ENCODE peak calls at places on chromosomes 6 and 20, in eight cellular contexts. One of them, this sample, is unnamed. For H3K27me3, the result is how much of the 10 kb centered on the place peaks cover.

GRCh38 chr6:139982652-139983051 is 608.2 kb upstream of the CITED2 start:
- DNase-seq in right cardiac atrium: no peak
- DNase-seq in ovary: no peak
- DNase-seq in CD4-positive, alpha-beta T cell: no peak
- DNase-seq in left ventricle myocardium inferior: no peak
- DNase-seq in pancreas: no peak
- DNase-seq in thoracic aorta: no peak
- DNase-seq in upper lobe of left lung: no peak
- DNase-seq in this sample: no peak

GRCh38 chr6:157222201-157222981 is 100.9 kb downstream of the TMEM242 start:
- DNase-seq in thoracic aorta: no peak
- DNase-seq in CD4-positive, alpha-beta T cell: no peak
- DNase-seq in pancreas: no peak
- DNase-seq in ovary: no peak
- DNase-seq in right cardiac atrium: no peak
- DNase-seq in left ventricle myocardium inferior: no peak
- DNase-seq in upper lobe of left lung: no peak
- DNase-seq in this sample: peak

GRCh38 chr6:71367763-71368162 is 79.2 kb downstream of the OGFRL1 start:
- DNase-seq in upper lobe of left lung: no peak
- DNase-seq in pancreas: no peak
- DNase-seq in right cardiac atrium: no peak
- DNase-seq in left ventricle myocardium inferior: no peak
- DNase-seq in CD4-positive, alpha-beta T cell: no peak
- DNase-seq in thoracic aorta: no peak
- DNase-seq in ovary: no peak
- DNase-seq in this sample: no peak

GRCh38 chr6:119312875-119313338 is 36.7 kb downstream of the MAN1A1 start:
- DNase-seq in right cardiac atrium: no peak
- DNase-seq in left ventricle myocardium inferior: no peak
- DNase-seq in ovary: no peak
- DNase-seq in upper lobe of left lung: no peak
- DNase-seq in pancreas: no peak
- DNase-seq in CD4-positive, alpha-beta T cell: no peak
- DNase-seq in thoracic aorta: no peak
- DNase-seq in this sample: no peak

GRCh38 chr6:10418862-10419748 is 4.2 kb upstream of the TFAP2A start:
- DNase-seq in CD4-positive, alpha-beta T cell: no peak
- DNase-seq in thoracic aorta: no peak
- DNase-seq in pancreas: peak
- DNase-seq in left ventricle myocardium inferior: no peak
- DNase-seq in upper lobe of left lung: peak
- DNase-seq in right cardiac atrium: no peak
- DNase-seq in ovary: no peak
- DNase-seq in this sample: no peak

GRCh38 chr20:58471161-58471834 is 43.9 kb downstream of the APCDD1L start:
- DNase-seq in thoracic aorta: no peak
- DNase-seq in left ventricle myocardium inferior: peak
- DNase-seq in upper lobe of left lung: peak
- DNase-seq in CD4-positive, alpha-beta T cell: no peak
- DNase-seq in ovary: peak
- DNase-seq in right cardiac atrium: peak
- DNase-seq in pancreas: no peak
- DNase-seq in this sample: peak

GRCh38 chr20:59772931-59773913 is 160.2 kb downstream of the SYCP2 start:
- DNase-seq in ovary: peak
- DNase-seq in upper lobe of left lung: peak
- DNase-seq in left ventricle myocardium inferior: no peak
- DNase-seq in right cardiac atrium: no peak
- DNase-seq in CD4-positive, alpha-beta T cell: no peak
- DNase-seq in pancreas: no peak
- DNase-seq in thoracic aorta: no peak
- DNase-seq in this sample: peak

GRCh38 chr6:90435207-90435899 is 138.7 kb upstream of the BACH2 start:
- DNase-seq in pancreas: no peak
- DNase-seq in upper lobe of left lung: no peak
- DNase-seq in thoracic aorta: no peak
- DNase-seq in right cardiac atrium: no peak
- DNase-seq in ovary: no peak
- DNase-seq in CD4-positive, alpha-beta T cell: no peak
- DNase-seq in left ventricle myocardium inferior: no peak
- DNase-seq in this sample: no peak

GRCh38 chr6:111685058-111685457 is 79.4 kb upstream of the TRAF3IP2 start:
- DNase-seq in upper lobe of left lung: no peak
- DNase-seq in ovary: no peak
- DNase-seq in CD4-positive, alpha-beta T cell: no peak
- DNase-seq in left ventricle myocardium inferior: no peak
- DNase-seq in right cardiac atrium: no peak
- DNase-seq in thoracic aorta: no peak
- DNase-seq in pancreas: no peak
- DNase-seq in this sample: no peak

GRCh38 chr6:152952045-152952444 is 30.8 kb downstream of the FBXO5 start:
- DNase-seq in pancreas: no peak
- DNase-seq in CD4-positive, alpha-beta T cell: no peak
- DNase-seq in upper lobe of left lung: no peak
- DNase-seq in ovary: no peak
- DNase-seq in left ventricle myocardium inferior: no peak
- DNase-seq in thoracic aorta: no peak
- DNase-seq in right cardiac atrium: no peak
- DNase-seq in this sample: no peak

GRCh38 chr20:56465997-56466396 is 2.4 kb upstream of the RTF2 start:
- DNase-seq in pancreas: no peak
- DNase-seq in upper lobe of left lung: no peak
- DNase-seq in thoracic aorta: no peak
- DNase-seq in right cardiac atrium: no peak
- DNase-seq in ovary: no peak
- DNase-seq in left ventricle myocardium inferior: no peak
- DNase-seq in CD4-positive, alpha-beta T cell: no peak
- DNase-seq in this sample: no peak

GRCh38 chr6:40369028-40369427 is 218.1 kb downstream of the LRFN2 start:
- DNase-seq in CD4-positive, alpha-beta T cell: no peak
- DNase-seq in ovary: no peak
- DNase-seq in pancreas: no peak
- DNase-seq in thoracic aorta: no peak
- DNase-seq in left ventricle myocardium inferior: no peak
- DNase-seq in upper lobe of left lung: no peak
- DNase-seq in right cardiac atrium: no peak
- DNase-seq in this sample: no peak

GRCh38 chr6:158663465-158664167 is 13.8 kb downstream of the SYTL3 start:
- DNase-seq in pancreas: no peak
- DNase-seq in thoracic aorta: no peak
- DNase-seq in upper lobe of left lung: no peak
- DNase-seq in right cardiac atrium: no peak
- DNase-seq in CD4-positive, alpha-beta T cell: no peak
- DNase-seq in ovary: no peak
- DNase-seq in left ventricle myocardium inferior: no peak
- DNase-seq in this sample: no peak

GRCh38 chr20:20375862-20376261 is 8.0 kb downstream of the INSM1 start:
- DNase-seq in left ventricle myocardium inferior: no peak
- DNase-seq in CD4-positive, alpha-beta T cell: no peak
- DNase-seq in ovary: no peak
- DNase-seq in upper lobe of left lung: no peak
- DNase-seq in right cardiac atrium: no peak
- DNase-seq in thoracic aorta: no peak
- DNase-seq in pancreas: no peak
- DNase-seq in this sample: no peak

GRCh38 chr6:46042355-46042999 is 26.8 kb upstream of the CLIC5 start:
- DNase-seq in left ventricle myocardium inferior: peak
- DNase-seq in right cardiac atrium: no peak
- DNase-seq in thoracic aorta: no peak
- DNase-seq in upper lobe of left lung: no peak
- DNase-seq in pancreas: no peak
- DNase-seq in CD4-positive, alpha-beta T cell: no peak
- DNase-seq in ovary: no peak
- DNase-seq in this sample: no peak

GRCh38 chr6:158143700-158144099 is 24.4 kb downstream of the SERAC1 start:
- DNase-seq in CD4-positive, alpha-beta T cell: no peak
- DNase-seq in upper lobe of left lung: no peak
- DNase-seq in ovary: no peak
- DNase-seq in right cardiac atrium: no peak
- DNase-seq in pancreas: no peak
- DNase-seq in left ventricle myocardium inferior: no peak
- DNase-seq in thoracic aorta: no peak
- DNase-seq in this sample: no peak

GRCh38 chr6:47147175-47147727 is 105.1 kb upstream of the ADGRF1 start:
- DNase-seq in left ventricle myocardium inferior: no peak
- DNase-seq in CD4-positive, alpha-beta T cell: no peak
- DNase-seq in pancreas: no peak
- DNase-seq in ovary: no peak
- DNase-seq in upper lobe of left lung: no peak
- DNase-seq in thoracic aorta: no peak
- DNase-seq in right cardiac atrium: no peak
- DNase-seq in this sample: no peak

GRCh38 chr6:149963462-149964242 is at the start of gene ULBP1:
- DNase-seq in ovary: peak
- DNase-seq in thoracic aorta: peak
- DNase-seq in CD4-positive, alpha-beta T cell: peak
- DNase-seq in pancreas: peak
- DNase-seq in upper lobe of left lung: peak
- DNase-seq in left ventricle myocardium inferior: peak
- DNase-seq in right cardiac atrium: peak
- DNase-seq in this sample: peak

GRCh38 chr6:149962461-149963211 is 1.1 kb upstream of the ULBP1 start:
- DNase-seq in pancreas: no peak
- DNase-seq in upper lobe of left lung: no peak
- DNase-seq in ovary: no peak
- DNase-seq in CD4-positive, alpha-beta T cell: no peak
- DNase-seq in right cardiac atrium: no peak
- DNase-seq in left ventricle myocardium inferior: no peak
- DNase-seq in thoracic aorta: no peak
- DNase-seq in this sample: no peak

GRCh38 chr6:149965191-149966020 is 1.7 kb downstream of the ULBP1 start:
- DNase-seq in thoracic aorta: no peak
- DNase-seq in ovary: no peak
- DNase-seq in upper lobe of left lung: no peak
- DNase-seq in left ventricle myocardium inferior: no peak
- DNase-seq in right cardiac atrium: peak
- DNase-seq in pancreas: no peak
- DNase-seq in CD4-positive, alpha-beta T cell: no peak
- DNase-seq in this sample: peak

GRCh38 chr6:149963212-149963461 is 606 bp upstream of the ULBP1 start:
- DNase-seq in pancreas: no peak
- DNase-seq in thoracic aorta: no peak
- DNase-seq in left ventricle myocardium inferior: no peak
- DNase-seq in CD4-positive, alpha-beta T cell: no peak
- DNase-seq in right cardiac atrium: no peak
- DNase-seq in ovary: no peak
- DNase-seq in upper lobe of left lung: no peak
- DNase-seq in this sample: no peak

DNA sequence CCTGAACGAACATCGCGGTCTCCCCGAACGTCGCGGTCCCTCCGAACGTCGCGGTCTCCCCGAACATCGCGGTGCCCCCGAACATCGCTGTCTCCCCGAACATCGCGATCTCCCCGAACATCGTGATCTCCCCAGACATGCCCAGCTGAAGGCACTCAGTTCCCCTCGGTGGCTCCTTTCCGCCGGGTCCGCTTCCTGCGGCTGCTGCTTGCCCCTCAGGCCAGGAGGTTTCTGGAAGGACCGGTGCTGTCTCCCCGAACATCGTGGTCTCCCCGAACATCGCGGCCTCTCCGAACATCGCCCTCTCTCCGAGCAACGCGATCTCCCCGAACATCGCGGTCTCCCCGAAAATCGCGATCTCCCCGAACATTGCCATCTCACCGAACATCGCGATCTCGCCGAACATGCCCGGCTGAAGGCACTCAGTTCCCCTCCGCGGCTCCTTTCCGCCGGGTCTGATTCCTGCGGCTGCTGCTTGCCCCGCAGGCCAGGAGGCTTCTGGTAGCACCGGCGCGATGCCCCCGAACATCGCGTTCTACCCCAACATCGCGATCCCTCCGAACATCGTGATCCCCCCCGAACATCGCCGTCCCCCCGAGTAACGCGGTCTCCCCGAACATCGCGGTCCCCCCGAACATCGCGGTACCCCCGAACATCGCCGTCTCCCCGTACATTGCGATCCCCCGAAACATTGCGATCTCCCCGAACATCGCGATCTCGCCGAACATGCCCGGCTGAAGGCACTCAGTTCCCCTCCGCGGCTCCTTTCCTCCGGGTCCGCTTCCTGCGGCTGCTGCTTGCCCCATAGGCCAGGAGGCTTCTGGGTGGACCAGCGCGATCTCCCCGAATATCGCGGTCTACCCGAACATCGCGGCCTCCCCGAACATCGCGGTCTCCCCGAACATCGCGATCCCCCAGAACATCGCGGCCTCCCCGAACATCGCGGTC is 774 bp downstream of the ULBP1 start:
- DNase-seq in pancreas: no peak
- DNase-seq in upper lobe of left lung: peak
- DNase-seq in thoracic aorta: no peak
- DNase-seq in right cardiac atrium: peak
- DNase-seq in CD4-positive, alpha-beta T cell: no peak
- DNase-seq in ovary: no peak
- DNase-seq in left ventricle myocardium inferior: no peak
- DNase-seq in this sample: peak
- H3K27me3 ChIP-seq in pancreas: under half
- H3K27me3 ChIP-seq in upper lobe of left lung: under half
- H3K27me3 ChIP-seq in thoracic aorta: under half
- H3K27me3 ChIP-seq in right cardiac atrium: under half
- H3K27me3 ChIP-seq in CD4-positive, alpha-beta T cell: half or more
- H3K27me3 ChIP-seq in ovary: under half
- H3K27me3 ChIP-seq in left ventricle myocardium inferior: half or more
- H3K27me3 ChIP-seq in this sample: half or more

GRCh38 chr20:2749951-2750342 is 50.5 kb downstream of the CPXM1 start:
- DNase-seq in pancreas: no peak
- DNase-seq in left ventricle myocardium inferior: no peak
- DNase-seq in right cardiac atrium: no peak
- DNase-seq in CD4-positive, alpha-beta T cell: no peak
- DNase-seq in ovary: no peak
- DNase-seq in upper lobe of left lung: no peak
- DNase-seq in thoracic aorta: no peak
- DNase-seq in this sample: no peak
- H3K27me3 ChIP-seq in pancreas: under half
- H3K27me3 ChIP-seq in left ventricle myocardium inferior: half or more
- H3K27me3 ChIP-seq in right cardiac atrium: under half
- H3K27me3 ChIP-seq in CD4-positive, alpha-beta T cell: under half
- H3K27me3 ChIP-seq in ovary: under half
- H3K27me3 ChIP-seq in upper lobe of left lung: under half
- H3K27me3 ChIP-seq in thoracic aorta: under half
- H3K27me3 ChIP-seq in this sample: under half

GRCh38 chr20:63468421-63468820 is 4.0 kb downstream of the KCNQ2 start:
- DNase-seq in right cardiac atrium: no peak
- DNase-seq in thoracic aorta: no peak
- DNase-seq in CD4-positive, alpha-beta T cell: no peak
- DNase-seq in pancreas: no peak
- DNase-seq in upper lobe of left lung: peak
- DNase-seq in ovary: no peak
- DNase-seq in left ventricle myocardium inferior: no peak
- DNase-seq in this sample: no peak
- H3K27me3 ChIP-seq in right cardiac atrium: under half
- H3K27me3 ChIP-seq in thoracic aorta: under half
- H3K27me3 ChIP-seq in CD4-positive, alpha-beta T cell: under half
- H3K27me3 ChIP-seq in pancreas: under half
- H3K27me3 ChIP-seq in upper lobe of left lung: under half
- H3K27me3 ChIP-seq in ovary: under half
- H3K27me3 ChIP-seq in left ventricle myocardium inferior: half or more
- H3K27me3 ChIP-seq in this sample: half or more

DNA sequence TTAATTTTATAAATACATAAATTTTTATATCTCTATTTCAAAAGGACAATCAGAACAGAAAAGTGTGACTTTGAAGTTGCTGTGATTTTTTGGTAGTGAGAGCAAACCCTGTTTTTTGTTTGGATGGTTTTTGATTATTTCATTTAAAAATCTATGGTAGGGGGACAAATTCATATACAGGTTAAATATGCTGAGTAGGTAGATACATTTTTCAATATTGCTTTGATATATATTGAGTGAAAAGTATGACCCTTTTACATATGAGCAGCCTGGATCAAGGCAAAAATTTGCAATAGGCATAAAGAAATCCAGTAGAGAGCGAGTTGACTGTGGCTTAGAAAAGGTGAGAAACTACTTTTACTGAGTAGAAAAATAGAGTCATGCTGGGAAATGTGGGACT is 132.3 kb downstream of the LMBRD1 start:
- DNase-seq in ovary: no peak
- DNase-seq in upper lobe of left lung: no peak
- DNase-seq in right cardiac atrium: no peak
- DNase-seq in pancreas: no peak
- DNase-seq in left ventricle myocardium inferior: no peak
- DNase-seq in thoracic aorta: no peak
- DNase-seq in CD4-positive, alpha-beta T cell: no peak
- DNase-seq in this sample: no peak
- H3K27me3 ChIP-seq in ovary: under half
- H3K27me3 ChIP-seq in upper lobe of left lung: under half
- H3K27me3 ChIP-seq in right cardiac atrium: under half
- H3K27me3 ChIP-seq in pancreas: under half
- H3K27me3 ChIP-seq in left ventricle myocardium inferior: under half
- H3K27me3 ChIP-seq in thoracic aorta: under half
- H3K27me3 ChIP-seq in CD4-positive, alpha-beta T cell: under half
- H3K27me3 ChIP-seq in this sample: under half